ENCODE peak calls at places on chromosomes 11 and 22, in nine cellular contexts. J, S, K, H, P, Y, V, C and L are unnamed samples.
A peak's percentile ranks its signal among the peaks of the same experiment; 100 is the strongest.

GRCh38 chr11:14336507-14337503 is 22.2 kb downstream of the RRAS2 start:
- DNase-seq in J (no peak), S (no peak), K (no peak), H (no peak), P (no peak), Y (no peak), V (peak; percentile 23), C (no peak), L (no peak)

GRCh38 chr11:134411887-134412507 is at the start of gene B3GAT1:
- DNase-seq in J (peak; percentile 54), S (no peak), K (no peak), H (no peak), P (no peak), Y (no peak), V (peak; percentile 66), C (no peak), L (no peak)

GRCh38 chr11:122213111-122213510 is 97.1 kb upstream of the BLID start:
- DNase-seq in J (no peak), S (no peak), K (no peak), H (no peak), P (no peak), Y (no peak), V (no peak), C (no peak), L (no peak)

GRCh38 chr11:45859661-45860140 is 12.4 kb downstream of the CRY2 start:
- DNase-seq in J (peak; percentile 41), S (no peak), K (peak; percentile 95), H (peak; percentile 96), P (peak; percentile 94), Y (peak; percentile 93), V (no peak), C (no peak), L (peak; percentile 99)

GRCh38 chr22:19546680-19547079 is 22.5 kb upstream of the CLDN5 start:
- DNase-seq in J (no peak), S (no peak), K (no peak), H (peak; percentile 41), P (no peak), Y (no peak), V (no peak), C (peak; percentile 10), L (no peak)

GRCh38 chr11:74397531-74398243 is 546 bp downstream of the PGM2L1 start:
- DNase-seq in J (peak; percentile 76), S (peak; percentile 14), K (peak; percentile 33), H (no peak), P (peak; percentile 62), Y (no peak), V (peak; percentile 35), C (peak; percentile 46), L (no peak)

GRCh38 chr11:44529895-44530412 is 35.5 kb upstream of the CD82 start:
- DNase-seq in J (no peak), S (no peak), K (no peak), H (no peak), P (no peak), Y (no peak), V (no peak), C (peak; percentile 55), L (no peak)

GRCh38 chr22:22358686-22359085 is 114.1 kb downstream of the VPREB1 start:
- DNase-seq in J (no peak), S (no peak), K (no peak), H (no peak), P (no peak), Y (no peak), V (no peak), C (no peak), L (no peak)

GRCh38 chr22:42664976-42665831 is 16.0 kb upstream of the CYB5R3 start:
- DNase-seq in J (no peak), S (no peak), K (no peak), H (no peak), P (no peak), Y (no peak), V (no peak), C (no peak), L (no peak)
- TF ChIP-seq POLR2AphosphoS5 in J (no peak), S (no peak), K (no peak), H (no peak), P (no peak), Y (no peak), V (no peak), C (no peak), L (no peak)

DNA sequence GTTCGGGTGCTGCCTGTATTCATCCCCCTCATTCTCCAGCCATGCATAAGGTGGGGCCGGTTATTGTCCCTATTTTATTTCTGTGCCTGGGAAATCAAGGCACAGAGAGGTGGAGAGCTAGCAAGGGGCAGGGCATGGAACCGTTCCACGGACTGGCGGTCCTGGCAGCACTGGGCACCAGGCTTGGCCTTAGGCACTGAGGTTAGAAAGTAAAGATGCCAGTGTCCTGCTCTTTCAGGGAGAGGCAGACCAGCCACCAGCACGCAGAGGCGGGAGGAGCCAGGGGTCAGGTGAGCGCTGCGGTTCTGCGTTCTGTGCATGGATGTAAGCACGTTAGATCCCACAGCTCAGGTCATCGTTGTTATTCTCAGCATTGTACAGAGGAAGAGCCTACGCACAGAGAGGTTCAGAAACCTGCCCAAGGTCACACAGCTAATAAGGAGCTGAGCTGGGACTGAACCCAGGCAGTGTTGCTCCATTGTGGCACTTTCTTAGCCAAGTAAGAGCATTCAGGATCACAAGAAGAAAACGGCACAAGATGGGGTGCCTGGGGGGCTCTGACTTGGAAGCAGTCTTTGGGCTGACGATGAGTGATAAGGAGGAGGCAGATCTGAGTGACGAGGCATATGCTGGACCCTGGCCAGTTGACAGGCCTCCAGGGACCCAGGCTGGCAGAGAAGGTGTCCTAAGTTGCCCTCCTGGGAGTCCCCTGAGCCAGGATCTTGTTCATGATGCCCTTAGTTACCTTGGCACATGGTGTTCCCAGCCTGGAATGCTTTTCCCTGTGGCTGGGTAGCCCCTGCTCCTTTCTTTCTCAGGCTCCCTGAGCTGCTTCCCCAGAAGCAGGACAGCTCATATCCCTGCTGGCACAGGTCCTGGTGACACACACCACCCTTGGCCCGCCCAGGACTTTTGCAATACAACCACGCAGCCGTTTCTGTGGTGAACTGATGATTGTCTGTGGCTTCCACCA is 41.1 kb downstream of the OSBPL5 start:
- DNase-seq in J (no peak), S (no peak), K (peak; percentile 67), H (peak; percentile 94), P (peak; percentile 81), Y (peak; percentile 81), V (no peak), C (peak; percentile 92), L (peak; percentile 97)
- TF ChIP-seq POLR2AphosphoS5 in J (no peak), S (no peak), K (peak; percentile 80), H (peak; percentile 8), P (peak; percentile 58), Y (peak; percentile 92), V (no peak), C (peak; percentile 79), L (peak; percentile 86)

GRCh38 chr22:44151661-44152060 is 29.1 kb upstream of the PARVG start:
- DNase-seq in J (no peak), S (no peak), K (no peak), H (no peak), P (no peak), Y (no peak), V (no peak), C (no peak), L (no peak)

GRCh38 chr22:44146088-44146861 is 34.5 kb upstream of the PARVG start:
- DNase-seq in J (peak; percentile 65), S (no peak), K (no peak), H (no peak), P (no peak), Y (no peak), V (no peak), C (no peak), L (no peak)

GRCh38 chr22:44145544-44145943 is 35.2 kb upstream of the PARVG start:
- DNase-seq in J (no peak), S (no peak), K (no peak), H (no peak), P (no peak), Y (no peak), V (no peak), C (no peak), L (peak; percentile 84)

GRCh38 chr22:44147036-44147645 is 33.6 kb upstream of the PARVG start:
- DNase-seq in J (no peak), S (no peak), K (no peak), H (no peak), P (no peak), Y (no peak), V (no peak), C (no peak), L (no peak)

GRCh38 chr22:44147821-44148574 is 32.7 kb upstream of the PARVG start:
- DNase-seq in J (peak; percentile 97), S (no peak), K (no peak), H (no peak), P (peak; percentile 30), Y (no peak), V (no peak), C (no peak), L (peak; percentile 86)
- TF ChIP-seq POLR2AphosphoS5 in J (no peak), S (no peak), K (no peak), H (no peak), P (peak; percentile 51), Y (no peak), V (no peak), C (no peak), L (no peak)

DNA sequence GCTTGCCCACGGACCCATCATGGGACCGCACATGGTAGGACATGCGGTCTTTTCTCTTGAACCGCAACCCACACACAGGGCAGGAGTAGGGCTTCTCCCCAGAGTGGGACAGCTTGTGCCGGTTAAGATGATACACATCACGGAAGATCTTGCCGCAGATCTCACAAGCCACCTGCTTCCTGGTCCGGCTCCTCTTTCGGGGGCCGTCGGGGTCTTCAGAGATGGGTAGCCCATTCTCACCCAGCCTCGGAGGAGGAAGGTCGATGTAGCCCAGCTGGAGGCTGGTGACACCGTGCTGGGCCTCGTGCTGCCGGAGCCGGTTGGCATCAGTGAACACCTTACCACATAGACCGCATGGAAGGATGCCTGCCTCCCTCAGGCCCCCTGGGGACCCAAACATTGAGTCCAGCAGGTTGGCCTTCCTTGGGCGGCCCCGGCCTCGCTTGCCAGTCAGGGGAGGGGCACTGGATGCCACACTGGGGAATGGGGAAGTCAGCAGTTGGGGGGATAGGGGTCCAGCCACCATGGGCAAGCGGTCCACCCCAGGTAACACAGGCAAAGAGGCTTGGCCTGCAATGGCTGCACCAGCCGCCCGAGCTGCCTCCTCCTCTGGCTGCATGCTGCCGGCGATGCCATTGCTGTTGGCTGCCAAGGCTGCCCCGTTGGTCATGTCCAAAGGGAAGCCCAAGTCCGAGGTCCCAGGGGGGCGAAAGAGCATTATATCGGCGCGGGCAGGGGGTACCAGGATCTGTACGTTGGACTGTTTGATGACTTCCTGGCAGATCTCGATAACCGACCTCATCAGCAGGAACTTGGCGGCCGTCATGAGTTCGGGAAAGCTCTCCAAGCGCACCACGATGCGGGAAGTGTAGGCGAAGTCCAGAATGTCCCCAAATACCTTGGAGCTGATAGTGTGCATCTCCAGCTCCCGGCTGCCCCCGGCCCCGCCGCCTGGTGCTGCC is 1.5 kb downstream of the PATZ1 start:
- DNase-seq in J (peak; percentile 25), S (no peak), K (peak; percentile 63), H (no peak), P (peak; percentile 64), Y (peak; percentile 62), V (no peak), C (peak; percentile 54), L (peak; percentile 82)
- TF ChIP-seq POLR2AphosphoS5 in J (no peak), S (peak; percentile 54), K (no peak), H (no peak), P (no peak), Y (no peak), V (no peak), C (peak; percentile 78), L (no peak)